ENCODE peak calls at places on chromosomes 5 and 9, in seven cellular contexts. V, P, K, G, A, U and W are unnamed samples.

GRCh38 chr9:127403507-127404192 is 6.7 kb downstream of the SLC2A8 start:
- DNase-seq in V (no peak), P (no peak), K (no peak), G (no peak), A (no peak), U (no peak), W (no peak)

GRCh38 chr9:120845255-120845654 is 2.5 kb upstream of the PSMD5 start:
- DNase-seq in V (no peak), P (no peak), K (no peak), G (no peak), A (no peak), U (no peak), W (peak)

GRCh38 chr5:137216976-137217598 is 282.0 kb downstream of the SPOCK1 start:
- DNase-seq in V (no peak), P (no peak), K (no peak), G (no peak), A (no peak), U (no peak), W (no peak)

GRCh38 chr5:149677721-149678120 is 52.4 kb upstream of the PPARGC1B start:
- DNase-seq in V (no peak), P (no peak), K (no peak), G (no peak), A (no peak), U (no peak), W (no peak)

GRCh38 chr9:129140397-129141065 is 29.3 kb downstream of the PTPA start:
- DNase-seq in V (no peak), P (peak), K (no peak), G (no peak), A (no peak), U (peak), W (no peak)

GRCh38 chr5:4142842-4143241 is 547.2 kb downstream of the IRX1 start:
- DNase-seq in V (no peak), P (no peak), K (no peak), G (no peak), A (no peak), U (no peak), W (no peak)

GRCh38 chr5:67301285-67301904 is 104.8 kb upstream of the CD180 start:
- DNase-seq in V (no peak), P (peak), K (no peak), G (peak), A (peak), U (no peak), W (no peak)

GRCh38 chr5:131787736-131788135 is 9.1 kb downstream of the FNIP1 start:
- DNase-seq in V (no peak), P (no peak), K (no peak), G (no peak), A (no peak), U (no peak), W (no peak)

GRCh38 chr5:127563133-127563532 is 45.7 kb downstream of the PRRC1 start:
- DNase-seq in V (no peak), P (no peak), K (no peak), G (no peak), A (no peak), U (no peak), W (no peak)

DNA sequence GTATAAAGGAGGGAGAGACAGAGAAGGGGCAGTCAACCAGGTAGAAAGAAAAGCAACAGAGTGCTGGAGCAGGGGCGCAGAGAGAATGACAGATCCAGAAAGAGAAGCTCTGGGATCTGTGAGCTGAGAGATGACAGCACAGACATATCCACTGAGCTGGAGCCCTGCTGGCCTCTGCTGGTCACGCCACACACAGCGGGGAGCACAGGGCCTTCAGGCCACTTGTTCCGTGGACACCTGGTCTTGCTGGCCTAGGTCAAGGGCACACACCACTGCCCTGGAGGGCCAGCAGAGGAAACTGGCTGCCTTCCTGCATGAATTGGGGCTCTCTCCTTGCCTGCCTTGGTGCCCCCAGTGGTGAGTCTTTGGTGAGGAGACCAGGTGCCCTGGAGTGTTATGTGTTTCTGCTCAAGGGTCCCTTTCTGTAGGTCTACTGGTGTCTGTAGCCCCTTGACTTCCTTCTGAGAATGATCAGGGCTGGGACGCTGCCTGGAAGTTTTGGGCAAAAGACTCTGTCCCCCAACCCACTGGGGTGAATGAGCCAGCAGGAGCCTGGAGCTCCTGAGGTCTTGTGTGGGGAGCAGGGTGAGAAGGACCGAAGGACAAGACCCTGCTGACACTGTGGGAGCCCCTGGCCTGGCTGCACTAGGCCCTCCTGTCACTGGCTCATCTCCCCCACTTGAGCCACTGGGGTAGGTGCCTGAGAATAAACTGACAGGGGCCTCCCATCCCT is 59.2 kb upstream of the ADAMTS2 start:
- DNase-seq in V (no peak), P (peak), K (peak), G (no peak), A (no peak), U (peak), W (peak)
- TF ChIP-seq CTCF in V (no peak), P (no peak), K (no peak), G (peak), A (no peak), U (no peak), W (peak)

GRCh38 chr5:157564149-157564711 is 11.3 kb downstream of the ADAM19 start:
- DNase-seq in V (no peak), P (no peak), K (no peak), G (no peak), A (no peak), U (no peak), W (no peak)
- TF ChIP-seq CTCF in V (no peak), P (no peak), K (peak), G (no peak), A (no peak), U (no peak), W (peak)

GRCh38 chr5:103034662-103035392 is 85.1 kb downstream of the GIN1 start:
- DNase-seq in V (no peak), P (no peak), K (no peak), G (no peak), A (no peak), U (no peak), W (no peak)

GRCh38 chr5:103027267-103027666 is 92.7 kb downstream of the GIN1 start:
- DNase-seq in V (no peak), P (no peak), K (no peak), G (no peak), A (no peak), U (no peak), W (no peak)

GRCh38 chr5:103033696-103034095 is 86.2 kb downstream of the GIN1 start:
- DNase-seq in V (no peak), P (no peak), K (no peak), G (no peak), A (no peak), U (no peak), W (no peak)

GRCh38 chr5:103035701-103036100 is 84.2 kb downstream of the GIN1 start:
- DNase-seq in V (no peak), P (no peak), K (no peak), G (no peak), A (no peak), U (no peak), W (no peak)

DNA sequence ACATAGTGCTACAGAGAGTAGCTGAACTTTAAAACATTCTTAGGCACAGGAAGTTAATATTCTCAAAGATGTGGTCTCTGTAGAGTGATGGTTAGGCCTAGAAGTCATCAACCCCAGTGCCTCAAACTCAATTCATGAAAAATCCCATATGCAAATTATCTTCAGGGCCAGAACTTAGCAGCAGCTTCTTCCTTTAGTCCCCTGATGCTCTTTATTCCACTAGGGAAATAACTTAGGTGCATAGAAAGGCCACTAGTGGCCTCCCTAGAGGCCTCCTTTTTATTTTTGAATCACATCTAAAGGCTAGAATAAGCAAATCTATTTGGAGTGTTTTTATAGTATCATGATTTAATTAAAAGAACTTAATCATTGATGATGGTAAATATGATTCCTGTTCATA is 88.3 kb downstream of the GIN1 start:
- DNase-seq in V (no peak), P (no peak), K (no peak), G (no peak), A (no peak), U (no peak), W (no peak)
- TF ChIP-seq CTCF in V (no peak), P (no peak), K (peak), G (peak), A (peak), U (no peak), W (peak)

DNA sequence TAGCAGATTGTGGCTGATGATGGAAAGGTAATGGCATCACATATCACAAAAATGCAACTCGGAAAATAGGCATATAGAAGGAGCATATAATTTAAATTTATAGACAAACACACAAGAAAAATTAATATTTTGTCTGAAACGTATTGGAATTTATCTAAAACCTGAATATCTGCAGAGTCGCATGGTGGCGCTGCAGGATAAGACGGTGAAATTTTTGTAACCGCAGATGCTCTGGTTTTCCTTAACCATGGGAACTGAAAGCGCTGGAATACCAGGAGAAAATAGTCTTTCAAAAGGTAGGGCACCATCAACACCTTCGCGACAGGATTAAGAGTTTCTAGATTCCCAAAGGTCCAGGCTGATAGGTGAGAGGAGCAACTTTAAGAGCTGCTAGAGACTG is 11.0 kb downstream of the PCDHB14 start:
- DNase-seq in V (no peak), P (no peak), K (no peak), G (no peak), A (no peak), U (peak), W (no peak)
- TF ChIP-seq CTCF in V (no peak), P (no peak), K (peak), G (peak), A (peak), U (peak), W (no peak)

GRCh38 chr5:111169269-111169668 is 54.9 kb upstream of the CAMK4 start:
- DNase-seq in V (no peak), P (no peak), K (no peak), G (no peak), A (no peak), U (no peak), W (no peak)
- TF ChIP-seq CTCF in V (no peak), P (no peak), K (no peak), G (no peak), A (no peak), U (no peak), W (no peak)

GRCh38 chr9:87656485-87656884 is 69.4 kb upstream of the CTSL start:
- DNase-seq in V (no peak), P (peak), K (no peak), G (no peak), A (no peak), U (no peak), W (no peak)
- TF ChIP-seq CTCF in V (no peak), P (no peak), K (no peak), G (no peak), A (no peak), U (no peak), W (peak)